ENCODE peak calls at places on chromosome 17, in five cellular contexts. D is T-helper 2 cell, T is Peyer's patch, L is Calu3, H is ovary. U is an unnamed sample.

GRCh38 chr17:79915850-79916430 is 76.7 kb upstream of the CBX4 start:
- DNase-seq in D (no peak), T (no peak), L (peak; percentile 94), H (no peak), U (peak; percentile 5)

GRCh38 chr17:69117855-69118758 is 23.6 kb downstream of the ABCA6 start:
- DNase-seq in D (no peak), T (no peak), L (no peak), H (no peak), U (no peak)

GRCh38 chr17:49775546-49776260 is 11.8 kb upstream of the FAM117A start:
- DNase-seq in D (no peak), T (no peak), L (no peak), H (no peak), U (no peak)

GRCh38 chr17:80119271-80119791 is 17.9 kb downstream of the GAA start:
- DNase-seq in D (no peak), T (no peak), L (no peak), H (peak; percentile 9), U (no peak)

GRCh38 chr17:1865252-1866037 is 35.6 kb downstream of the RPA1 start:
- DNase-seq in D (no peak), T (no peak), L (peak; percentile 62), H (no peak), U (no peak)

GRCh38 chr17:20127660-20128413 is 118.7 kb downstream of the SPECC1 start:
- DNase-seq in D (no peak), T (no peak), L (no peak), H (no peak), U (no peak)

GRCh38 chr17:81488276-81488860 is 24.2 kb downstream of the ACTG1 start:
- DNase-seq in D (no peak), T (no peak), L (no peak), H (no peak), U (no peak)

GRCh38 chr17:12744298-12744697 is 45.0 kb upstream of the ARHGAP44 start:
- DNase-seq in D (no peak), T (no peak), L (peak; percentile 39), H (no peak), U (no peak)

GRCh38 chr17:56833812-56834379 is at the start of the genes C17orf67 and DGKE:
- DNase-seq in D (peak; percentile 100), T (peak; percentile 99), L (peak; percentile 96), H (peak; percentile 100), U (peak; percentile 79)

GRCh38 chr17:73888875-73889274 is 244.6 kb upstream of the SDK2 start:
- DNase-seq in D (no peak), T (no peak), L (no peak), H (no peak), U (no peak)